ENCODE peak calls at places on chromosome 6, in six cellular contexts. A is CD4-positive, alpha-beta T cell; B is RWPE2; W is Peyer's patch; Y is AG04450; E is mammary epithelial cell. V is an unnamed sample. For H3K9me3, the result is how much of the 10 kb centered on the place peaks cover.

GRCh38 chr6:34001706-34002645 is 143.9 kb downstream of the GRM4 start:
- DNase-seq in A (no peak), B (peak), W (no peak), Y (no peak), E (no peak), V (no peak)

GRCh38 chr6:138487122-138487604 is 12.1 kb downstream of the NHSL1 start:
- DNase-seq in A (no peak), B (no peak), W (no peak), Y (no peak), E (no peak), V (no peak)

GRCh38 chr6:151675746-151676459 is 131.6 kb upstream of the ESR1 start:
- DNase-seq in A (peak), B (no peak), W (peak), Y (no peak), E (peak), V (peak)

GRCh38 chr6:15184441-15184861 is 61.4 kb upstream of the JARID2 start:
- DNase-seq in A (no peak), B (no peak), W (no peak), Y (no peak), E (peak), V (no peak)

GRCh38 chr6:129785756-129786135 is 75.4 kb downstream of the TMEM244 start:
- DNase-seq in A (no peak), B (no peak), W (no peak), Y (no peak), E (no peak), V (no peak)

GRCh38 chr6:14818422-14818884 is 427.4 kb upstream of the JARID2 start:
- DNase-seq in A (no peak), B (no peak), W (no peak), Y (no peak), E (no peak), V (peak)

GRCh38 chr6:56753801-56754200 is 111.1 kb upstream of the DST start:
- DNase-seq in A (no peak), B (no peak), W (no peak), Y (no peak), E (no peak), V (no peak)

GRCh38 chr6:112307707-112308106 is 39.4 kb upstream of the RFPL4B start:
- DNase-seq in A (no peak), B (no peak), W (no peak), Y (no peak), E (no peak), V (no peak)

GRCh38 chr6:100099189-100100074 is 105.4 kb upstream of the MCHR2 start:
- DNase-seq in A (no peak), B (no peak), W (no peak), Y (no peak), E (no peak), V (no peak)

GRCh38 chr6:14567031-14567430 is 449.5 kb downstream of the CD83 start:
- DNase-seq in A (no peak), B (no peak), W (no peak), Y (no peak), E (no peak), V (no peak)

GRCh38 chr6:18362058-18362561 is 25.0 kb upstream of the RNF144B start:
- DNase-seq in A (no peak), B (no peak), W (no peak), Y (peak), E (peak), V (no peak)

GRCh38 chr6:14661188-14661587 is 543.6 kb downstream of the CD83 start:
- DNase-seq in A (no peak), B (no peak), W (peak), Y (no peak), E (peak), V (no peak)

GRCh38 chr6:82589509-82590206 is 226.0 kb downstream of the TPBG start:
- DNase-seq in A (no peak), B (no peak), W (no peak), Y (peak), E (peak), V (no peak)

GRCh38 chr6:132669690-132670291 is 10.8 kb upstream of the TAAR1 start:
- DNase-seq in A (no peak), B (no peak), W (no peak), Y (no peak), E (peak), V (no peak)

DNA sequence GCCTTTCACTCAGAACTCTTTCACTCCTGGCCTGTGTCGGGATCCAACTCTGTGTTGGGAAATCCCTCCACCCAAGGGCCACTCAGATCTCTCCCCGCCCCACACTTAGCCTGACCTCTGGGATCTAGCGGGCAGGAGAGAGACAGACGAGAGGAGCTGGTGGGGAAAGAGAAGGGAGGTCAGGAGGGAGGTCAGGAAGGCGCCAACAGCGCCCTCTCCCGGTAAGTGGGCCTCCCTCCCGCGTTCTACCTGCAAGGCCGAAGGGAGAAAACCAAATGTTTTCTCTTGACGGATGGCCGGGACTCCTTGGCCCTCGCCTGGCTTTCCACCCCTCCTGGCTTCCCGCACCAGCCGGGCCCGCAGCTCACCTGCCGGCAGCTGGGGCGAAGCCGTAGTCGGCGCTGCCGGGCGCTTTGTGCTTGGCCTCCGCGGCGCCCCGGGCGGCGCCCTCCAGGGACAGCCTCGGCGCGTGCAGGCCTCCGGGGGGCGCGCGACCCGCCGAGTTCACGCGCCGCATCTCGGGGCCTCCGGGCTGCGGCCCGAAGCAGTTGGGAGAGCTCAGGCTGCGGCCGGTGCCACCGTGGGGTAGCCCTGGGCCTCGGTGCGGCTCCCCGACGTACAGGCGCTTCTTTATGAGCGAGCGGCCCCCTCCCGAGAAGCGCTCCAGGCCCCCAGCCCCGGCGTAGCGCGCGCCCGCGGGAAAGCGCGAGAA is 38.2 kb downstream of the C6orf132 start:
- DNase-seq in A (peak), B (no peak), W (peak), Y (no peak), E (no peak), V (peak)
- H3K27ac ChIP-seq in A (no peak), B (no peak), W (peak), Y (no peak), E (no peak), V (no peak)

GRCh38 chr6:344816-345340 is 46.7 kb upstream of the IRF4 start:
- DNase-seq in A (no peak), B (no peak), W (no peak), Y (no peak), E (no peak), V (no peak)
- H3K9me3 ChIP-seq in A (under half), B (under half), W (under half), Y (half or more), E (under half), V (under half)

DNA sequence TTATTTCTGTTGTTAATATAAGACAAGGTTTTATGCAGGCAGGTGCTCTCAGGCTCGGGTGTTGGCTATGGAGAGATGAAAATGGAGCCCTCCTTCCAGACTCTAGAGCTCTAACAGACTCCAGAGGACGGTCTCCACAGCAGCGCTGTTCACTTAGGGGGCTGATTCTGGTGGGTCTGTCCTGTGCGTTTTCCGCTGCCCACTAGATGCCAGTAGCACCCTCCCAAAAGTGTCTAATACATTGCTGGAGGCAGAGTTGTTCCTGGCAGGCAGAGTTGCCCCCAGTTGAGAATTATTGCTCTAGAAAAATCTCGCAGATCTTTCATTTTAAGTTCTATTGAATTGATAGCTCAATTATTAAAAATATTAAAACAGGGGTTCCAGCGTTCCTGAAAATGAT is 109.9 kb downstream of the MAP3K4 start:
- DNase-seq in A (no peak), B (no peak), W (no peak), Y (no peak), E (no peak), V (no peak)
- TF ChIP-seq CTCF in A (no peak), B (peak), W (no peak), Y (peak), E (no peak), V (peak)

DNA sequence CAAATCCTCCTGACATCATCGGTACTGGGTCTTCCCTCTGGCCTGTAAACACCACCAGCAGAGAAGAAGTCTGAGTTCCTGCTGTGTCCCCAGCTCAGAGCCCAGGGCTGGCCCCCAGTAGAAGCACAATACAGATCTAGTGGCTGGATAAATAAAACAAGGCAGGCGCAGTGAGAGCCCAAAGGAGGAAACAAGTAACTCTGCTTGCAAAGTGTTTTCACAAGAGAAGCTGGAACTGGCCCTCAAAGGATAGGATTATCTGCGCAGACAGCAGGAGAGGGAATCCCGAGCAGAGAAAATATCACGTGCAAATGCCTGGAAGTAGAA is 205.1 kb downstream of the ZDHHC14 start:
- DNase-seq in A (no peak), B (no peak), W (no peak), Y (no peak), E (no peak), V (no peak)
- H3K27ac ChIP-seq in A (no peak), B (no peak), W (peak), Y (no peak), E (no peak), V (peak)

GRCh38 chr6:96478695-96479094 is 42.9 kb upstream of the UFL1 start:
- DNase-seq in A (no peak), B (no peak), W (no peak), Y (no peak), E (no peak), V (no peak)
- H3K9me3 ChIP-seq in A (under half), B (under half), W (under half), Y (under half), E (under half), V (under half)

GRCh38 chr6:77587963-77588362 is 64.9 kb upstream of the MEI4 start:
- DNase-seq in A (no peak), B (no peak), W (no peak), Y (no peak), E (no peak), V (no peak)
- TF ChIP-seq CTCF in A (no peak), B (no peak), W (no peak), Y (no peak), E (no peak), V (no peak)

DNA sequence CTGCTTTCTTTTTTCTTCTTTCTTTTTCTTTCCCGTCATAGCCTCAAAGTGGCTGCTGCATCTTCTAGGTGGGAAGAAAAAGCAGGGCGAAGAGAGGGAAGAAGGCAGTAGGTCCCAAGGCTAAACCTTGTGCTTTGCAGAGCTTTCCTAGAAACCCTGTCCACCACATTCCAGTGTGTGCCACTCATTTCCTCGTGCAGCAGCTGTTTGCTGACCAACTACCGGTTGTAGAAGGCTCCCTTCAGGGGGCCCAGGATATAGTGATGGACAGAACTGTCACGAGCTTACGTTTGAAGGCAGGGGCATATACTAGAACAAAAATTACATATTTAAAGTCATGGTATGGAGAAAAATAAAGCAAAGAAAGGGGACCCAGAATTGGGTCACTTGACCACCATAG is 103.0 kb downstream of the SASH1 start:
- DNase-seq in A (no peak), B (no peak), W (no peak), Y (no peak), E (peak), V (no peak)
- H3K27ac ChIP-seq in A (no peak), B (peak), W (no peak), Y (peak), E (no peak), V (no peak)

DNA sequence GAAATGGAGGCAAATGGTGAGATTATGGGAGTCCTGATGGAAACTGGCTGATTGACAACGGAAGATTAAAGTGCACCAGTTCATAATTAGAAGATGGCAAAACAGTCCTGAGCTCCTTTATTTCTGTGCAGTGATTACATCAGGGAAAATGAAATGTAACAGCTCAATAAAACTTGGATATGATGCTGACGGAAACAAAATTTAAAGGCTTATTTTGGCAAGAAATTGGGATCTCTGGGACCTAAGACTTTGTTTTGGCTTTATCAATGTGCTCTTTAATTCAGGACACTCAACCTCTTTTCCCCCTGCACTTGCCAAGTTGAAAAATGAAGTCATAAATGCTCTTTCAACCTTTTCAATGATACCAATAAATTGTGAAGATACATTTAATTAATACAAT is 226.8 kb downstream of the C6orf118 start:
- DNase-seq in A (no peak), B (no peak), W (no peak), Y (no peak), E (no peak), V (no peak)
- H3K9me3 ChIP-seq in A (under half), B (under half), W (under half), Y (under half), E (under half), V (under half)

GRCh38 chr6:109236140-109237081 is 141.1 kb downstream of the CEP57L1 start:
- DNase-seq in A (peak), B (no peak), W (no peak), Y (no peak), E (no peak), V (no peak)
- TF ChIP-seq CTCF in A (no peak), B (no peak), W (no peak), Y (no peak), E (no peak), V (no peak)

DNA sequence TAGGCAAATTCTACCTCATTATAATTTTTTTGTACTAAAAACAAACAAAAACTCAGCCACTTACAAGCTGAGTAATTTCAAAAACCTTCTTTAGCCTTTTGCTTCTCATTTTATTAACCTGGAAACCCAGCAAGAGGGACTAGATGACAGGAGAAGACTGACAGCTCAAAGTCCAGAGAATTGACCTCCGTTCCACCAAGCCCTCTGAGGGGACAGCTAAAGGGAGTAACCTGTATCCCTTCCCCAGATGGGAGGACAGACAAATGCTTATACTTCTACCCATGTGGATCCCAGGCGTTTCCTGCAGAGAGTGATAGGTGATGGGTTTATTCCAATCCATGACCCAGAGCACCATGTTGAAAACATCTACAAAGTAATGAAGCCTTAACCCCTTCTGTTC is 18.5 kb upstream of the MTRES1 start:
- DNase-seq in A (no peak), B (no peak), W (no peak), Y (no peak), E (no peak), V (no peak)
- H3K27ac ChIP-seq in A (no peak), B (no peak), W (no peak), Y (no peak), E (no peak), V (no peak)

V was measured in right lobe of liver.